ENCODE peak calls at places on chromosomes 1 and 21, in nine cellular contexts. O is upper lobe of left lung, L is body of pancreas, F is K562, K is A549, A is GM12878, E is heart left ventricle, Q is right lobe of liver, H is IMR-90. U is an unnamed sample.

GRCh38 chr1:234768171-234768568 is 158.2 kb upstream of the IRF2BP2 start:
- ATAC-seq in E (no peak), H (no peak), K (no peak), L (no peak), A (peak), F (no peak), O (no peak), Q (no peak), U (no peak)

GRCh38 chr1:231959225-231959884 is 332.8 kb downstream of the DISC1 start:
- ATAC-seq in E (no peak), F (no peak), L (no peak), Q (no peak), H (no peak), O (no peak), A (no peak), K (no peak), U (no peak)

GRCh38 chr1:10659646-10660540 is 136.6 kb downstream of the CASZ1 start:
- ATAC-seq in A (no peak), K (no peak), O (no peak), H (no peak), E (no peak), L (no peak), F (no peak), Q (no peak), U (no peak)

GRCh38 chr1:39927538-39927937 is 25.8 kb upstream of the MYCL start:
- ATAC-seq in E (peak), O (peak), L (no peak), A (no peak), Q (peak), F (no peak), H (no peak), K (no peak), U (no peak)

GRCh38 chr1:54249798-54250497 is 50.0 kb downstream of the MRPL37 start:
- ATAC-seq in O (peak), F (no peak), Q (peak), E (peak), H (no peak), K (no peak), L (peak), A (no peak), U (peak)

GRCh38 chr1:160429702-160430535 is 29.6 kb downstream of the VANGL2 start:
- ATAC-seq in H (no peak), O (no peak), L (no peak), A (peak), E (no peak), F (no peak), K (no peak), Q (no peak), U (no peak)

GRCh38 chr1:198967566-198967965 is 328.7 kb downstream of the PTPRC start:
- ATAC-seq in E (no peak), Q (no peak), A (peak), L (no peak), O (no peak), H (no peak), K (no peak), F (no peak), U (no peak)

GRCh38 chr1:15075812-15076211 is 77.7 kb upstream of the TMEM51 start:
- ATAC-seq in L (no peak), E (peak), O (no peak), K (no peak), F (peak), Q (peak), H (peak), A (no peak), U (peak)

GRCh38 chr1:37556712-37557196 is at the start of gene DNALI1:
- ATAC-seq in Q (peak), L (peak), H (peak), K (no peak), E (peak), O (peak), F (peak), A (peak), U (peak)

GRCh38 chr1:116420417-116421200 is 47.6 kb downstream of the ATP1A1 start:
- ATAC-seq in A (no peak), E (no peak), O (no peak), F (peak), K (no peak), H (no peak), L (no peak), Q (no peak), U (no peak)

GRCh38 chr1:234231893-234232276 is 141.4 kb upstream of the COA6 start:
- ATAC-seq in E (no peak), Q (no peak), F (no peak), O (no peak), K (no peak), H (no peak), L (no peak), A (no peak), U (no peak)

GRCh38 chr21:35831230-35831629 is 229.1 kb downstream of the SETD4 start:
- ATAC-seq in L (no peak), K (no peak), Q (no peak), H (no peak), A (no peak), E (no peak), O (no peak), F (no peak), U (no peak)

GRCh38 chr1:84834419-84835064 is 58.5 kb downstream of the LPAR3 start:
- ATAC-seq in K (peak), A (no peak), F (no peak), H (peak), Q (peak), L (peak), E (no peak), O (no peak), U (no peak)

GRCh38 chr1:169561692-169562091 is 24.6 kb downstream of the F5 start:
- ATAC-seq in H (no peak), F (no peak), E (no peak), O (no peak), Q (no peak), L (no peak), K (no peak), A (no peak), U (no peak)

GRCh38 chr21:17386498-17386897 is 126.3 kb upstream of the CXADR start:
- ATAC-seq in F (no peak), K (peak), H (no peak), O (no peak), Q (no peak), E (no peak), A (no peak), L (no peak), U (no peak)

GRCh38 chr1:54996869-54997710 is 1.6 kb upstream of the BSND start:
- ATAC-seq in O (peak), A (peak), F (peak), H (peak), K (no peak), E (no peak), L (peak), Q (no peak), U (no peak)

GRCh38 chr21:42162831-42163510 is 56.0 kb upstream of the ABCG1 start:
- ATAC-seq in H (no peak), O (peak), K (no peak), L (no peak), A (peak), E (no peak), F (no peak), Q (no peak), U (no peak)

GRCh38 chr1:239922778-239923522 is 168.7 kb upstream of the FMN2 start:
- ATAC-seq in A (no peak), H (no peak), O (no peak), L (no peak), K (no peak), F (no peak), Q (no peak), E (no peak), U (no peak)

GRCh38 chr1:232226197-232226681 is 403.7 kb downstream of the SIPA1L2 start:
- ATAC-seq in F (no peak), A (peak), E (no peak), O (no peak), K (no peak), Q (no peak), L (no peak), H (peak), U (no peak)

GRCh38 chr1:157429841-157430240 is 122.5 kb downstream of the FCRL5 start:
- ATAC-seq in H (no peak), K (no peak), F (no peak), A (no peak), Q (no peak), L (no peak), O (no peak), E (no peak), U (no peak)

GRCh38 chr1:28535180-28535579 is 17.7 kb upstream of the TRNAU1AP start:
- ATAC-seq in K (no peak), O (no peak), L (no peak), A (no peak), E (no peak), H (no peak), Q (no peak), F (no peak), U (no peak)

GRCh38 chr1:154240294-154240831 is 19.6 kb downstream of the UBAP2L start:
- ATAC-seq in H (no peak), E (no peak), A (peak), L (no peak), K (no peak), Q (no peak), O (no peak), F (no peak), U (no peak)

GRCh38 chr21:36609654-36610053 is 89.3 kb upstream of the SIM2 start:
- ATAC-seq in H (no peak), L (no peak), K (no peak), A (no peak), O (no peak), Q (no peak), F (no peak), E (no peak), U (no peak)

GRCh38 chr1:159839135-159839849 is 12.6 kb downstream of the SLAMF8 start:
- ATAC-seq in F (no peak), Q (no peak), E (no peak), H (no peak), A (peak), O (no peak), K (no peak), L (no peak), U (no peak)

GRCh38 chr1:180622658-180623508 is 8.9 kb upstream of the XPR1 start:
- ATAC-seq in L (no peak), O (no peak), A (no peak), K (no peak), E (no peak), Q (no peak), F (no peak), H (no peak), U (no peak)

GRCh38 chr1:146051452-146051852 is 29.9 kb upstream of the HJV start:
- ATAC-seq in Q (peak), O (peak), K (no peak), H (no peak), L (peak), F (no peak), E (peak), A (no peak), U (peak)

GRCh38 chr1:64933296-64934070 is 32.9 kb downstream of the JAK1 start:
- ATAC-seq in O (peak), A (peak), K (peak), F (peak), L (peak), H (peak), Q (peak), E (peak), U (peak)

GRCh38 chr21:37601915-37602314 is 235.3 kb downstream of the DYRK1A start:
- ATAC-seq in H (no peak), L (no peak), E (no peak), A (no peak), F (no peak), Q (no peak), K (no peak), O (no peak), U (no peak)

GRCh38 chr1:7680791-7681165 is 90.3 kb upstream of the VAMP3 start:
- ATAC-seq in H (peak), O (no peak), K (no peak), F (no peak), E (no peak), L (peak), Q (no peak), A (no peak), U (peak)

GRCh38 chr1:148296511-148296910 is 144.4 kb upstream of the NBPF11 start:
- ATAC-seq in A (no peak), K (no peak), Q (no peak), F (no peak), E (no peak), O (no peak), L (no peak), H (no peak), U (no peak)

GRCh38 chr1:12567288-12567819 is 50.7 kb downstream of the DHRS3 start:
- ATAC-seq in H (no peak), E (peak), F (peak), K (peak), O (no peak), Q (peak), A (no peak), L (no peak), U (peak)

DNA sequence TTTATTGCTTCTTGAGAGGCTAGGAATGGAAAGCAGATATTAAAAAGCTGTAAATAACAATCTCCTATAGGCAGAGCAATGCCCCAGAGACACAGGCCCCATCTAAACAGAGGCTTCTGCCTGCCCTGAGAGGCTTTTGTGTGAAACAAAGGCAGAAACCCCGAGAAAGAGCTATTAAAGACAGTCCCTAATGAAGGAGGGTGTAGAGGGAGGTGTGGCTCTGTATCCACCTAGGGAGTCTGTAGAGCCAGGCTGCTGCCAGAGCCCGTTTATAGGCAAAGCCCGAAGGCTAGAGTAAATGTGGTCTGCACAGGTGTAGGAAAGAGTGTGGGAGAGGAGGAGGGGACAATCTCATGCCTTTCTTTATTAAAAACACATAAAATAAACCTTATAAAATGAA is 126.2 kb downstream of the FAM78B start:
- ATAC-seq in F (no peak), A (no peak), K (no peak), Q (no peak), L (no peak), O (no peak), E (no peak), H (no peak), U (no peak)
- TF ChIP-seq POLR2A in F (no peak), A (no peak), K (no peak), Q (no peak), L (no peak), O (no peak), E (no peak), H (no peak), U (no peak)

GRCh38 chr1:204493882-204494280 is 724 bp downstream of the PIK3C2B start:
- ATAC-seq in A (peak), K (peak), F (peak), H (peak), E (peak), Q (peak), O (peak), L (peak), U (peak)
- TF ChIP-seq POLR2A in A (no peak), K (no peak), F (no peak), H (no peak), E (no peak), Q (no peak), O (no peak), L (peak), U (peak)

GRCh38 chr1:226798427-226799411 is 59.6 kb upstream of the ITPKB start:
- ATAC-seq in K (no peak), H (no peak), A (peak), E (peak), L (peak), O (peak), F (peak), Q (peak), U (no peak)
- TF ChIP-seq POLR2A in K (no peak), H (no peak), A (peak), E (no peak), L (no peak), O (no peak), F (no peak), Q (no peak), U (no peak)

GRCh38 chr1:24364975-24365678 is 46.0 kb downstream of the GRHL3 start:
- ATAC-seq in K (peak), O (peak), F (peak), A (peak), E (peak), Q (no peak), L (no peak), H (peak), U (peak)
- TF ChIP-seq POLR2A in K (no peak), O (no peak), F (no peak), A (no peak), E (no peak), Q (no peak), L (no peak), H (no peak), U (no peak)

GRCh38 chr1:94045465-94046056 is 75.4 kb downstream of the ABCA4 start:
- ATAC-seq in E (peak), A (peak), Q (peak), O (peak), L (peak), F (peak), H (peak), K (peak), U (peak)
- TF ChIP-seq POLR2A in E (peak), A (no peak), Q (no peak), O (no peak), L (no peak), F (no peak), H (no peak), K (no peak), U (no peak)

GRCh38 chr1:151266821-151267220 is 12.3 kb downstream of the PSMD4 start:
- ATAC-seq in F (no peak), A (no peak), E (no peak), H (no peak), K (no peak), O (no peak), Q (no peak), L (no peak), U (no peak)
- TF ChIP-seq POLR2A in F (no peak), A (no peak), E (no peak), H (no peak), K (no peak), O (no peak), Q (no peak), L (no peak), U (no peak)

DNA sequence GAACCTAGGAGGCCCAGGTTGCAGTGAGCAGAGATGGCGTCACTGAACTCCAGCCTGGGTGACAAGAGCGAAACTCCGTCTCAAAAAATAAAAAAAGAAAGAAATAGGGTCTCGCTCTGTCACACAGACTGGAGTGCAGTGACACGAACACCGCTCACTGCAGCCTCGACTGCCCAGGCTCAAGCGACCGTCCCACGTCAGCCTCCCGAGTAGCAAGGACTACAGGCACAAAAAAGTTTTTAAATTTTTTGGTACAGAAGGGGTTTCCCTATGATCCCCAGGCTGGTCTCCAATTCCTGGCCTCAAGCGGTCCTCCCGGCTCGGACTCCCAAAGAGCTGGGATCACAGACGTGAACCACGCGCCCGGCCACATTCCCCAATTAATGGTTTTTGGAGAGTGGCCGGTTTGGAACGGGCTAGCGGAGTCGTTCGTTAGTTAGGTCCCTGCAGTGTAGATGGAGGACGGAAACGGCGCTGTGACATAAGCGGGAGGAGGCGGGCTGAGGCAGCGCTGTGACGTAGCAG is 611 bp upstream of the GUK1 start:
- ATAC-seq in L (no peak), H (no peak), E (no peak), K (no peak), F (no peak), A (no peak), Q (no peak), O (no peak), U (no peak)
- TF ChIP-seq POLR2A in L (no peak), H (no peak), E (no peak), K (peak), F (peak), A (no peak), Q (no peak), O (no peak), U (no peak)

GRCh38 chr1:43303477-43304286 is 2.9 kb downstream of the TIE1 start:
- ATAC-seq in F (no peak), E (peak), L (no peak), A (no peak), H (peak), Q (peak), O (no peak), K (no peak), U (no peak)

GRCh38 chr1:43302226-43302625 is 1.4 kb downstream of the TIE1 start:
- ATAC-seq in F (no peak), H (no peak), L (no peak), O (no peak), Q (no peak), A (no peak), E (peak), K (no peak), U (no peak)

GRCh38 chr1:43304771-43305300 is 4.1 kb downstream of the TIE1 start:
- ATAC-seq in Q (no peak), F (peak), E (no peak), K (no peak), O (no peak), L (no peak), H (no peak), A (no peak), U (no peak)

GRCh38 chr1:43304287-43304615 is 3.5 kb downstream of the TIE1 start:
- ATAC-seq in O (no peak), Q (peak), A (no peak), H (no peak), L (no peak), F (no peak), K (no peak), E (no peak), U (no peak)

GRCh38 chr1:43302721-43303476 is 2.1 kb downstream of the TIE1 start:
- ATAC-seq in E (no peak), K (no peak), H (peak), O (no peak), L (no peak), F (no peak), A (no peak), Q (peak), U (no peak)
- TF ChIP-seq POLR2A in E (no peak), K (no peak), H (no peak), O (no peak), L (no peak), F (no peak), A (no peak), Q (no peak), U (no peak)